ENCODE peak calls at places on chromosomes 12 and 14, in five cellular contexts. One of them, this sample, is unnamed.

GRCh38 chr12:114294303-114294685 is 111.7 kb downstream of the TBX5 start:
- DNase-seq in AG08395: peak
- DNase-seq in NCI-H345: no peak
- DNase-seq in Calu3: no peak
- DNase-seq in natural killer cell: no peak
- DNase-seq in this sample: no peak

GRCh38 chr14:50772361-50772760 is 58.6 kb downstream of the NIN start:
- DNase-seq in AG08395: peak
- DNase-seq in NCI-H345: no peak
- DNase-seq in Calu3: no peak
- DNase-seq in natural killer cell: no peak
- DNase-seq in this sample: no peak

GRCh38 chr12:106433055-106433454 is 75.5 kb downstream of the POLR3B start:
- DNase-seq in AG08395: no peak
- DNase-seq in NCI-H345: no peak
- DNase-seq in Calu3: no peak
- DNase-seq in natural killer cell: no peak
- DNase-seq in this sample: no peak

GRCh38 chr14:90060965-90061848 is 587 bp upstream of the KCNK13 start:
- DNase-seq in AG08395: no peak
- DNase-seq in NCI-H345: peak
- DNase-seq in Calu3: peak
- DNase-seq in natural killer cell: no peak
- DNase-seq in this sample: peak

GRCh38 chr12:59444932-59445331 is 150.9 kb upstream of the SLC16A7 start:
- DNase-seq in AG08395: no peak
- DNase-seq in NCI-H345: no peak
- DNase-seq in Calu3: peak
- DNase-seq in natural killer cell: no peak
- DNase-seq in this sample: no peak

GRCh38 chr14:94598816-94599655 is 13.2 kb upstream of the SERPINA3 start:
- DNase-seq in AG08395: peak
- DNase-seq in NCI-H345: peak
- DNase-seq in Calu3: peak
- DNase-seq in natural killer cell: no peak
- DNase-seq in this sample: peak

GRCh38 chr12:65741662-65742480 is 82.4 kb upstream of the HMGA2 start:
- DNase-seq in AG08395: peak
- DNase-seq in NCI-H345: no peak
- DNase-seq in Calu3: peak
- DNase-seq in natural killer cell: peak
- DNase-seq in this sample: peak

GRCh38 chr12:32437095-32437515 is 37.7 kb downstream of the FGD4 start:
- DNase-seq in AG08395: peak
- DNase-seq in NCI-H345: no peak
- DNase-seq in Calu3: peak
- DNase-seq in natural killer cell: no peak
- DNase-seq in this sample: peak

GRCh38 chr14:64296561-64296960 is 2.4 kb upstream of the ESR2 start:
- DNase-seq in AG08395: no peak
- DNase-seq in NCI-H345: no peak
- DNase-seq in Calu3: no peak
- DNase-seq in natural killer cell: no peak
- DNase-seq in this sample: no peak

GRCh38 chr14:90717916-90718315 is 98.3 kb downstream of the TTC7B start:
- DNase-seq in AG08395: peak
- DNase-seq in NCI-H345: no peak
- DNase-seq in Calu3: no peak
- DNase-seq in natural killer cell: no peak
- DNase-seq in this sample: no peak

GRCh38 chr14:39099748-39100147 is 3.3 kb downstream of the SEC23A start:
- DNase-seq in AG08395: no peak
- DNase-seq in NCI-H345: no peak
- DNase-seq in Calu3: no peak
- DNase-seq in natural killer cell: no peak
- DNase-seq in this sample: no peak

GRCh38 chr12:124293286-124294003 is 1.4 kb upstream of the RFLNA start:
- DNase-seq in AG08395: no peak
- DNase-seq in NCI-H345: no peak
- DNase-seq in Calu3: no peak
- DNase-seq in natural killer cell: no peak
- DNase-seq in this sample: no peak

GRCh38 chr12:70197362-70197744 is 45.9 kb upstream of the CNOT2 start:
- DNase-seq in AG08395: no peak
- DNase-seq in NCI-H345: no peak
- DNase-seq in Calu3: no peak
- DNase-seq in natural killer cell: no peak
- DNase-seq in this sample: no peak

GRCh38 chr12:78101181-78101876 is 270.6 kb downstream of the NAV3 start:
- DNase-seq in AG08395: no peak
- DNase-seq in NCI-H345: peak
- DNase-seq in Calu3: no peak
- DNase-seq in natural killer cell: no peak
- DNase-seq in this sample: no peak

GRCh38 chr12:98725481-98726247 is 80.6 kb downstream of the APAF1 start:
- DNase-seq in AG08395: peak
- DNase-seq in NCI-H345: peak
- DNase-seq in Calu3: peak
- DNase-seq in natural killer cell: no peak
- DNase-seq in this sample: peak

GRCh38 chr12:89781161-89781560 is 72.5 kb upstream of the ATP2B1 start:
- DNase-seq in AG08395: no peak
- DNase-seq in NCI-H345: no peak
- DNase-seq in Calu3: no peak
- DNase-seq in natural killer cell: no peak
- DNase-seq in this sample: no peak

GRCh38 chr14:56796259-56796658 is 14.0 kb downstream of the OTX2 start:
- DNase-seq in AG08395: no peak
- DNase-seq in NCI-H345: peak
- DNase-seq in Calu3: no peak
- DNase-seq in natural killer cell: no peak
- DNase-seq in this sample: no peak

GRCh38 chr14:60095781-60096450 is 4.2 kb downstream of the PCNX4 start:
- DNase-seq in AG08395: peak
- DNase-seq in NCI-H345: no peak
- DNase-seq in Calu3: no peak
- DNase-seq in natural killer cell: no peak
- DNase-seq in this sample: peak

GRCh38 chr14:54175298-54175942 is 218.8 kb upstream of the BMP4 start:
- DNase-seq in AG08395: peak
- DNase-seq in NCI-H345: peak
- DNase-seq in Calu3: peak
- DNase-seq in natural killer cell: no peak
- DNase-seq in this sample: peak

GRCh38 chr12:96457191-96457930 is 32.0 kb upstream of the CFAP54 start:
- DNase-seq in AG08395: no peak
- DNase-seq in NCI-H345: peak
- DNase-seq in Calu3: no peak
- DNase-seq in natural killer cell: no peak
- DNase-seq in this sample: no peak

GRCh38 chr14:104496095-104496494 is 83.5 kb upstream of the C14orf180 start:
- DNase-seq in AG08395: no peak
- DNase-seq in NCI-H345: no peak
- DNase-seq in Calu3: no peak
- DNase-seq in natural killer cell: no peak
- DNase-seq in this sample: no peak

GRCh38 chr14:41739203-41739602 is 132.5 kb downstream of the LRFN5 start:
- DNase-seq in AG08395: no peak
- DNase-seq in NCI-H345: no peak
- DNase-seq in Calu3: no peak
- DNase-seq in natural killer cell: no peak
- DNase-seq in this sample: no peak

GRCh38 chr12:98405795-98406366 is 109.5 kb upstream of the TMPO start:
- DNase-seq in AG08395: no peak
- DNase-seq in NCI-H345: no peak
- DNase-seq in Calu3: no peak
- DNase-seq in natural killer cell: no peak
- DNase-seq in this sample: no peak

GRCh38 chr14:67485501-67486095 is 2.9 kb downstream of the TMEM229B start:
- DNase-seq in AG08395: no peak
- DNase-seq in NCI-H345: no peak
- DNase-seq in Calu3: no peak
- DNase-seq in natural killer cell: no peak
- DNase-seq in this sample: no peak

GRCh38 chr14:90445011-90445410 is 48.2 kb downstream of the CALM1 start:
- DNase-seq in AG08395: no peak
- DNase-seq in NCI-H345: no peak
- DNase-seq in Calu3: no peak
- DNase-seq in natural killer cell: no peak
- DNase-seq in this sample: no peak

GRCh38 chr12:111440631-111441030 is 34.9 kb downstream of the SH2B3 start:
- DNase-seq in AG08395: no peak
- DNase-seq in NCI-H345: no peak
- DNase-seq in Calu3: no peak
- DNase-seq in natural killer cell: no peak
- DNase-seq in this sample: no peak

GRCh38 chr12:52249041-52249461 is 16.0 kb downstream of the KRT7 start:
- DNase-seq in AG08395: no peak
- DNase-seq in NCI-H345: no peak
- DNase-seq in Calu3: peak
- DNase-seq in natural killer cell: no peak
- DNase-seq in this sample: no peak

GRCh38 chr12:110253176-110253575 is 27.9 kb upstream of the ATP2A2 start:
- DNase-seq in AG08395: peak
- DNase-seq in NCI-H345: no peak
- DNase-seq in Calu3: no peak
- DNase-seq in natural killer cell: no peak
- DNase-seq in this sample: no peak

GRCh38 chr12:38689704-38690103 is 215.7 kb downstream of the CPNE8 start:
- DNase-seq in AG08395: peak
- DNase-seq in NCI-H345: no peak
- DNase-seq in Calu3: no peak
- DNase-seq in natural killer cell: no peak
- DNase-seq in this sample: peak

GRCh38 chr14:74697543-74697942 is 15.3 kb downstream of the AREL1 start:
- DNase-seq in AG08395: peak
- DNase-seq in NCI-H345: no peak
- DNase-seq in Calu3: no peak
- DNase-seq in natural killer cell: no peak
- DNase-seq in this sample: peak

GRCh38 chr12:112823582-112824149 is 32.1 kb downstream of the RPH3A start:
- DNase-seq in AG08395: no peak
- DNase-seq in NCI-H345: no peak
- DNase-seq in Calu3: no peak
- DNase-seq in natural killer cell: no peak
- DNase-seq in this sample: no peak

GRCh38 chr14:100747021-100747586 is 20.4 kb downstream of the DLK1 start:
- DNase-seq in AG08395: peak
- DNase-seq in NCI-H345: peak
- DNase-seq in Calu3: peak
- DNase-seq in natural killer cell: no peak
- DNase-seq in this sample: no peak

GRCh38 chr12:93315385-93315906 is 62.3 kb upstream of the NUDT4 start:
- DNase-seq in AG08395: no peak
- DNase-seq in NCI-H345: no peak
- DNase-seq in Calu3: no peak
- DNase-seq in natural killer cell: no peak
- DNase-seq in this sample: no peak

GRCh38 chr12:49875115-49875720 is 28.5 kb downstream of the FAIM2 start:
- DNase-seq in AG08395: no peak
- DNase-seq in NCI-H345: no peak
- DNase-seq in Calu3: no peak
- DNase-seq in natural killer cell: no peak
- DNase-seq in this sample: no peak

GRCh38 chr12:66352197-66352596 is 49.9 kb downstream of the HELB start:
- DNase-seq in AG08395: peak
- DNase-seq in NCI-H345: no peak
- DNase-seq in Calu3: peak
- DNase-seq in natural killer cell: no peak
- DNase-seq in this sample: no peak

GRCh38 chr12:133180669-133181068 is 626 bp upstream of the ZNF268 start:
- DNase-seq in AG08395: no peak
- DNase-seq in NCI-H345: no peak
- DNase-seq in Calu3: no peak
- DNase-seq in natural killer cell: no peak
- DNase-seq in this sample: no peak

GRCh38 chr12:94092516-94093241 is 55.7 kb upstream of the PLXNC1 start:
- DNase-seq in AG08395: no peak
- DNase-seq in NCI-H345: no peak
- DNase-seq in Calu3: no peak
- DNase-seq in natural killer cell: no peak
- DNase-seq in this sample: no peak

GRCh38 chr12:16350682-16351081 is 3.2 kb downstream of the MGST1 start:
- DNase-seq in AG08395: peak
- DNase-seq in NCI-H345: no peak
- DNase-seq in Calu3: peak
- DNase-seq in natural killer cell: no peak
- DNase-seq in this sample: peak

This sample was measured in hepatic stellate cell.